ENCODE peak calls at places on chromosomes 12 and 14, in four cellular contexts. One of them, this sample, is unnamed.

GRCh38 chr12:104524026-104524425 is 67.3 kb downstream of the CHST11 start:
- DNase-seq in MM.1S: no peak
- DNase-seq in A549: no peak
- DNase-seq in CD8-positive, alpha-beta memory T cell: no peak
- DNase-seq in this sample: no peak

GRCh38 chr12:49489720-49490119 is 49.1 kb upstream of the KCNH3 start:
- DNase-seq in MM.1S: no peak
- DNase-seq in A549: no peak
- DNase-seq in CD8-positive, alpha-beta memory T cell: no peak
- DNase-seq in this sample: no peak

GRCh38 chr14:80906336-80906735 is 35.2 kb downstream of the CEP128 start:
- DNase-seq in MM.1S: no peak
- DNase-seq in A549: no peak
- DNase-seq in CD8-positive, alpha-beta memory T cell: no peak
- DNase-seq in this sample: no peak

GRCh38 chr12:99605-100004 is 33.0 kb downstream of the IQSEC3 start:
- DNase-seq in MM.1S: no peak
- DNase-seq in A549: no peak
- DNase-seq in CD8-positive, alpha-beta memory T cell: no peak
- DNase-seq in this sample: no peak

GRCh38 chr12:58919271-58920101 is 818 bp downstream of the LRIG3 start:
- DNase-seq in MM.1S: peak; percentile 45
- DNase-seq in A549: peak; percentile 34
- DNase-seq in CD8-positive, alpha-beta memory T cell: no peak
- DNase-seq in this sample: no peak

GRCh38 chr12:75666980-75667359 is 155.6 kb upstream of the KRR1 start:
- DNase-seq in MM.1S: no peak
- DNase-seq in A549: no peak
- DNase-seq in CD8-positive, alpha-beta memory T cell: no peak
- DNase-seq in this sample: no peak

GRCh38 chr12:116525418-116526001 is 33.7 kb upstream of the MAP1LC3B2 start:
- DNase-seq in MM.1S: no peak
- DNase-seq in A549: peak; percentile 72
- DNase-seq in CD8-positive, alpha-beta memory T cell: no peak
- DNase-seq in this sample: no peak

GRCh38 chr12:65911321-65911720 is 87.0 kb downstream of the HMGA2 start:
- DNase-seq in MM.1S: no peak
- DNase-seq in A549: no peak
- DNase-seq in CD8-positive, alpha-beta memory T cell: no peak
- DNase-seq in this sample: no peak

GRCh38 chr12:122726056-122726558 is 4.5 kb downstream of the HCAR1 start:
- DNase-seq in MM.1S: no peak
- DNase-seq in A549: no peak
- DNase-seq in CD8-positive, alpha-beta memory T cell: no peak
- DNase-seq in this sample: no peak

GRCh38 chr12:99372257-99372933 is 275.2 kb upstream of the GARIN6 start:
- DNase-seq in MM.1S: no peak
- DNase-seq in A549: no peak
- DNase-seq in CD8-positive, alpha-beta memory T cell: no peak
- DNase-seq in this sample: no peak

GRCh38 chr12:52351196-52352059 is 15.9 kb downstream of the KRT85 start:
- DNase-seq in MM.1S: peak; percentile 57
- DNase-seq in A549: no peak
- DNase-seq in CD8-positive, alpha-beta memory T cell: peak; percentile 52
- DNase-seq in this sample: peak; percentile 80

GRCh38 chr12:50222275-50222783 is 55.2 kb upstream of the CERS5 start:
- DNase-seq in MM.1S: no peak
- DNase-seq in A549: no peak
- DNase-seq in CD8-positive, alpha-beta memory T cell: no peak
- DNase-seq in this sample: no peak

GRCh38 chr14:44956866-44957265 is 4.9 kb downstream of the KLHL28 start:
- DNase-seq in MM.1S: no peak
- DNase-seq in A549: no peak
- DNase-seq in CD8-positive, alpha-beta memory T cell: no peak
- DNase-seq in this sample: no peak

DNA sequence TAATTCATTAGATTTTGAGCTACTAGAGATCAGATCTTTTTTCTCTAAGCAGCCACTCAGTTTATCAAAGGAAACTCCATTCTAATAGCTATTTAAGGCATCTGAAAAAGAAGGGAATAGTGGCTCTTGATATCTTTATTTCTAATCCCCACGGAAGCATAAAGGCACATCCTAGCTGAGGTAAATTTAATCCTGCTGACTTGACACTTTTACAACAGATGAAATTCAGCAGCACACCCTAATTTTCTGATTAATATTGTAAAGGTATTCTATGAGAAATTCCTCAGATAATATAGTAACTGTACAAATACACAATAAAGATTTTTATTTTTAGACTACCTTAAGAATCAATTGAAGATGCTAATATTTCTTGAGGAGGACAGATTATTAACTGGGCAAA is 916.4 kb downstream of the TMTC2 start:
- DNase-seq in MM.1S: no peak
- DNase-seq in A549: no peak
- DNase-seq in CD8-positive, alpha-beta memory T cell: no peak
- DNase-seq in this sample: no peak
- H3K9me3 ChIP-seq in MM.1S: no peaks in the 10 kb centered on the region
- H3K9me3 ChIP-seq in A549: no peaks in the 10 kb centered on the region
- H3K9me3 ChIP-seq in CD8-positive, alpha-beta memory T cell: no peaks in the 10 kb centered on the region
- H3K9me3 ChIP-seq in this sample: no peaks in the 10 kb centered on the region

DNA sequence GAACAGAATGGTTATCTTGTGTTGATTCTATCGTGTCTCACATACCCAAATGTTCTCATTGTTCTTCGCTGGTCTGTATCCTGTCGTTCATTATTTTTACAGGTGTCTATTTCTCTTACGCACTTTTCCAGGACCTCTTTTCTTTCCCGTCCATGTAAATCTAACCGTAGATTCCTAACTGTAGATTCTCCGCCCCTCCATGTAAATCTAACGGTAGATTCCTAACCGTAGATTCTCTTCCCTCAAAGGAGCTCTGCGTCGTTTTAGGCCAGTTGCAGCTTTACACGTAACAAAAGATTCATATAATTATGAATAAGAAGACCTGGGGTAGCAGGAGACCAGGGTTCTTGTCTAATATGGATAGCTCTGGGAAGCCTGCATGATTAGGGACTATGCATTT is 9.7 kb upstream of the ZNF605 start:
- DNase-seq in MM.1S: no peak
- DNase-seq in A549: no peak
- DNase-seq in CD8-positive, alpha-beta memory T cell: no peak
- DNase-seq in this sample: no peak
- H3K9me3 ChIP-seq in MM.1S: no peaks in the 10 kb centered on the region
- H3K9me3 ChIP-seq in A549: peaks cover 79% of the 10 kb centered on the region
- H3K9me3 ChIP-seq in CD8-positive, alpha-beta memory T cell: no peaks in the 10 kb centered on the region
- H3K9me3 ChIP-seq in this sample: no peaks in the 10 kb centered on the region

GRCh38 chr12:130139971-130140547 is 22.2 kb upstream of the FZD10 start:
- DNase-seq in MM.1S: no peak
- DNase-seq in A549: no peak
- DNase-seq in CD8-positive, alpha-beta memory T cell: no peak
- DNase-seq in this sample: no peak

GRCh38 chr12:130137141-130138018 is 24.9 kb upstream of the FZD10 start:
- DNase-seq in MM.1S: no peak
- DNase-seq in A549: no peak
- DNase-seq in CD8-positive, alpha-beta memory T cell: no peak
- DNase-seq in this sample: no peak

GRCh38 chr12:130136536-130136935 is 25.7 kb upstream of the FZD10 start:
- DNase-seq in MM.1S: no peak
- DNase-seq in A549: no peak
- DNase-seq in CD8-positive, alpha-beta memory T cell: no peak
- DNase-seq in this sample: no peak

GRCh38 chr12:130139541-130139940 is 22.7 kb upstream of the FZD10 start:
- DNase-seq in MM.1S: no peak
- DNase-seq in A549: no peak
- DNase-seq in CD8-positive, alpha-beta memory T cell: no peak
- DNase-seq in this sample: no peak

DNA sequence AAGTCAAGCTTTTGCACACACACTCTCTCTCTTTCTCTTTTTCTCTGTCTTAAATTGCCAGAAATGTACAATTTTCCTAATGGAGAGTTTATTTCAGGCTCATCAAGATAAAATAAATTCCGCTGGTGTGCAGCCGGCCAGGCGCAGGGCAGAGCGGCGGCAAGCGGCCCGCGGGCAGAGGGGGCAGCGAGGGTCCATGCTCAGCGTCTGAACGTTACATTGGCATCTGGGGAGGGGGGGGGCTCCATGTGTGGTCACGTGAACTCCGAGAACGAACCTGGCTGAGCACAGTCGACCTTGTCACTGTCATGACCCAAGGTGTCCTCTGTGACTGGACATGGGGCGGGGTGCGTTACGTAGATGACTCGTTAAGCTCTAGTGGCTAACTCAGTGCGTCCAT is 23.8 kb upstream of the FZD10 start:
- DNase-seq in MM.1S: no peak
- DNase-seq in A549: no peak
- DNase-seq in CD8-positive, alpha-beta memory T cell: no peak
- DNase-seq in this sample: no peak
- H3K9me3 ChIP-seq in MM.1S: no peaks in the 10 kb centered on the region
- H3K9me3 ChIP-seq in A549: no peaks in the 10 kb centered on the region
- H3K9me3 ChIP-seq in CD8-positive, alpha-beta memory T cell: no peaks in the 10 kb centered on the region
- H3K9me3 ChIP-seq in this sample: no peaks in the 10 kb centered on the region

GRCh38 chr14:18688346-18688745 is 87.4 kb downstream of the OR11H12 start:
- DNase-seq in MM.1S: no peak
- DNase-seq in A549: no peak
- DNase-seq in CD8-positive, alpha-beta memory T cell: no peak
- DNase-seq in this sample: no peak
- H3K9me3 ChIP-seq in MM.1S: no peaks in the 10 kb centered on the region
- H3K9me3 ChIP-seq in A549: no peaks in the 10 kb centered on the region
- H3K9me3 ChIP-seq in CD8-positive, alpha-beta memory T cell: no peaks in the 10 kb centered on the region
- H3K9me3 ChIP-seq in this sample: no peaks in the 10 kb centered on the region